ENCODE peak calls at places on chromosomes 11 and 22, in ten cellular contexts. E is tibial nerve; I is upper lobe of right lung; T is dorsolateral prefrontal cortex; G is IMR-90; K is CD8-positive, alpha-beta T cell; Z is fibroblast of lung; C is HCT116; R is upper lobe of left lung; X is heart right ventricle. P is an unnamed sample.

GRCh38 chr11:72685560-72686480 is 11.6 kb upstream of the PDE2A start:
- DNase-seq in G (peak), C (no peak), T (no peak), I (no peak), E (peak), X (peak), Z (no peak), R (no peak), K (no peak), P (no peak)

GRCh38 chr11:3879967-3880542 is 24.6 kb downstream of the STIM1 start:
- DNase-seq in C (no peak), T (no peak), E (no peak), K (no peak), I (no peak), G (no peak), R (no peak), X (no peak), Z (no peak), P (no peak)

GRCh38 chr11:76087749-76088148 is 118.6 kb downstream of the WNT11 start:
- DNase-seq in Z (no peak), T (no peak), C (no peak), R (no peak), K (no peak), G (no peak), E (no peak), X (no peak), I (no peak), P (no peak)

GRCh38 chr11:57410287-57410686 is 16.6 kb downstream of the SLC43A3 start:
- DNase-seq in X (no peak), Z (peak), G (peak), I (no peak), R (no peak), C (no peak), E (no peak), K (no peak), T (no peak), P (no peak)

GRCh38 chr22:20080776-20081654 is 974 bp downstream of the DGCR8 start:
- DNase-seq in X (no peak), I (no peak), G (peak), T (peak), Z (peak), E (no peak), R (peak), K (no peak), C (no peak), P (no peak)

GRCh38 chr11:8906629-8907028 is 4.4 kb upstream of the AKIP1 start:
- DNase-seq in K (no peak), X (no peak), G (peak), Z (peak), C (peak), R (no peak), T (no peak), E (no peak), I (no peak), P (no peak)

GRCh38 chr11:65649656-65650546 is 12.0 kb downstream of the SIPA1 start:
- DNase-seq in G (no peak), X (no peak), R (no peak), I (no peak), Z (no peak), T (no peak), E (no peak), K (no peak), C (no peak), P (no peak)

GRCh38 chr11:35621620-35622019 is 3.4 kb downstream of the FJX1 start:
- DNase-seq in Z (no peak), G (no peak), I (no peak), K (no peak), C (no peak), X (no peak), E (no peak), T (no peak), R (no peak), P (no peak)

GRCh38 chr11:86172894-86173293 is 71.7 kb upstream of the EED start:
- DNase-seq in E (no peak), G (peak), X (no peak), Z (peak), K (no peak), R (no peak), C (no peak), I (no peak), T (no peak), P (no peak)

GRCh38 chr11:112382561-112382960 is 121.9 kb upstream of the PLET1 start:
- DNase-seq in G (no peak), Z (no peak), T (no peak), X (no peak), C (no peak), E (no peak), R (no peak), I (no peak), K (no peak), P (no peak)

GRCh38 chr11:3224730-3225098 is 6.1 kb upstream of the MRGPRG start:
- DNase-seq in Z (no peak), R (no peak), K (no peak), G (no peak), T (peak), C (no peak), E (no peak), I (no peak), X (no peak), P (no peak)

GRCh38 chr11:74085542-74085892 is 76.6 kb upstream of the UCP3 start:
- DNase-seq in K (no peak), G (peak), C (no peak), X (no peak), R (peak), E (peak), I (no peak), Z (peak), T (no peak), P (no peak)

GRCh38 chr11:115496892-115497291 is 7.3 kb downstream of the CADM1 start:
- DNase-seq in K (no peak), T (no peak), R (no peak), C (no peak), X (no peak), Z (peak), G (no peak), E (no peak), I (no peak), P (no peak)

GRCh38 chr11:128227466-128227865 is 359.9 kb downstream of the ETS1 start:
- DNase-seq in C (no peak), X (no peak), G (no peak), K (no peak), I (no peak), R (no peak), E (no peak), Z (no peak), T (no peak), P (no peak)

DNA sequence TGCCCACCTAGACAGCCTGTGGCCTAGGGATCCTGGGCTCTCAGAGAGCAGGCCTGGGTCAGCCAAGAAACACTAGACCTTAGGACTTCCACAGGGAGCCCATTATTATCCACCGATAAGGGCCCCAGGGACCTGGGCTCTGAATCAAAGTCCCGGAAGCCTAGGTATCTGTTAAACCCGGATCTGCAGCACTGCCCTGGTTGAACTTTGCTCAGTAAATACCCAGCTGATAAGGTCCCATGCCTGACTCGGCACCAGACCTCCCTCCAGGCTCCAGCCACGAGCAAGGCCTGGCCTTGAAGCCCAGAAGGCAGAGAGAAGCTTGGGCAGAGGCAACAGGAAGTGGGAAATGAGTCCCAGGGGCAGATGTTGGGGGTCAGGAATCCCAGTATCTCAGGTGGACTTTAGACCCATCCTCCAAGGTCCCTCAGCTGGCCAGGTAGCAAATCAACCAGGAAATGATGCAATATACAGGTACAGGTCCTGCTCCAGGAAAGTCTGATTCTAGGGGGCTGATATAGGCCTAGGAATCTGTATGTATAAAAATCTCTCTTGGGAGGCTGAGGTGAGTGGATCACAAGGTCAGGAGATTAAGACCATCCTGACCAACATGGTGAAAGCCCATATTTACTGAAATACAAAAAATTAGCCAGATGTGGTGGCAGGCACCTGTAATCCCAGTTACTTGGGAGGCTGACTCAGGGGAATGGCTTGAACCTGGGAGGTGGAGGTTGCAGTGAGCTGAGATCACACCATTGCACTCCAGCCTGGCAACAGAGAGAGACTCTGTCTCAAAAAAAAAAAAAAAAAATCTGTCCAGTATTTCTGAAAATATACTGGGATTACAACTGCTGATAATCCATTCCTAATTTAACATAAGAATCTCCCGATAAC is 18.7 kb downstream of the POU2AF1 start:
- DNase-seq in G (no peak), Z (no peak), R (no peak), X (no peak), T (no peak), C (no peak), I (no peak), E (no peak), K (no peak), P (no peak)
- H3K27ac ChIP-seq in G (no peak), Z (no peak), R (no peak), X (no peak), T (no peak), C (no peak), I (no peak), E (no peak), K (no peak), P (no peak)

DNA sequence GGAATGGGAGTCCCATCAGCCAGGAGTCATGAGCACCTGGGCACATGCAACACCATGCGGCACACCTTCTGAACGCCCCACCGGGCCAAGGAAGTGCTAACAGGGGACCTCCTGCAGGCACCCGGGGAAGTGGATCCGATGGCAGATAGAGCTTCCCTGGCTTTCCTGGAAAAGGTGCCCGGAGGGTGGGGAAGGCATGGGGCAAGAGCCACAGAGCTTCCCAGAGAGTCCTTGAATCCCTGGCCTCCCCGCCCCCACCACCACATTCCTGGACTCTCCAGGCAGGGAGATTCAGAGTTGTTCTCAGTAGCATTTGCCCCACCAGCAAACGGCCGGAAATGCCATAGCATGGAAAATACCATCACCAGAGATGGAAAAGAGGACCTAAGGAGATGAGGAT is 8.3 kb downstream of the TRIM29 start:
- DNase-seq in G (no peak), T (peak), Z (no peak), X (no peak), R (no peak), E (no peak), C (no peak), K (no peak), I (peak), P (no peak)
- H3K27ac ChIP-seq in G (no peak), T (no peak), Z (no peak), X (no peak), R (no peak), E (peak), C (no peak), K (no peak), I (no peak), P (no peak)

DNA sequence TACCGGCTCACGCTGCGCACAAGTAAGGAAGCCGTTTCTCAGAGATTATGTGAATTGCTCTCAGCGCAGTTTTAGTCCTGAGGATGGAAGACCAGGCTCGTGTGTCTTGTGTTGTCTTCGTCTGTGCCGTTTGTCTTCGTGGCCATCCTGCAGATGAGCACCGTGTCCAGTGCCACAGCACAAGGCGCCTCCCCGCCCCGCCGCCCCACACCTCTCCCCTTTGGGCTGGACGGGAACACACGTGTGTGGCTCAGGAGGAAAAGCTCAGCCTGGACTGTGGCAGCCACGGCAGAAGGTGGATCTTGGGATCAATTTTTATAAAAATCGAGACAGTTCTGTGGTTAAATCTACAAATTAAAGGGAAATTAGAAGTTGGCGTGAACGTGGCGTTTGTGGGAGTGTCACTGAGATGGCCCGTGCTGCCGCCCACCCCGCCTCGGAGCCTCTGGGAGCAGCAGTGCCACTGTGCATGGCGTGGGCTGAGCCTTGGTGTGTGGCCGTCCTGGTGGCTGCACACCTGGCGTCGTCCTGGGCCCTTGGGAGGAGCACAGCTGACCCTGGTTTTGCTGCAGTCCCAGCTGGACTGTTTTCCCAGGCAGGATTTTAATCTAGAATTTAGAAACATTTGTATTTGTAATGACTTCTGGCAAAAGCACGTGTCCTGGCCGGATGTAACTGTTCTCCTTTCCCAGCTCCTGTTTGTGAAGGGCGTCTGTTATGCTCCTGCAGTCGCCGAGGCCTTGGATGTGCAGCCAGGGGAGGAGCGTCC is 25.8 kb downstream of the MUC6 start:
- DNase-seq in E (no peak), I (no peak), C (no peak), T (no peak), G (no peak), Z (no peak), K (no peak), X (no peak), R (no peak), P (no peak)
- H3K27ac ChIP-seq in E (no peak), I (no peak), C (no peak), T (no peak), G (no peak), Z (no peak), K (no peak), X (no peak), R (no peak), P (no peak)

GRCh38 chr11:123145661-123146060 is 49.4 kb downstream of the CLMP start:
- DNase-seq in E (no peak), T (no peak), X (no peak), I (no peak), Z (no peak), K (no peak), R (no peak), G (no peak), C (no peak), P (no peak)
- H3K27ac ChIP-seq in E (peak), T (no peak), X (no peak), I (no peak), Z (peak), K (no peak), R (peak), G (peak), C (peak), P (no peak)

DNA sequence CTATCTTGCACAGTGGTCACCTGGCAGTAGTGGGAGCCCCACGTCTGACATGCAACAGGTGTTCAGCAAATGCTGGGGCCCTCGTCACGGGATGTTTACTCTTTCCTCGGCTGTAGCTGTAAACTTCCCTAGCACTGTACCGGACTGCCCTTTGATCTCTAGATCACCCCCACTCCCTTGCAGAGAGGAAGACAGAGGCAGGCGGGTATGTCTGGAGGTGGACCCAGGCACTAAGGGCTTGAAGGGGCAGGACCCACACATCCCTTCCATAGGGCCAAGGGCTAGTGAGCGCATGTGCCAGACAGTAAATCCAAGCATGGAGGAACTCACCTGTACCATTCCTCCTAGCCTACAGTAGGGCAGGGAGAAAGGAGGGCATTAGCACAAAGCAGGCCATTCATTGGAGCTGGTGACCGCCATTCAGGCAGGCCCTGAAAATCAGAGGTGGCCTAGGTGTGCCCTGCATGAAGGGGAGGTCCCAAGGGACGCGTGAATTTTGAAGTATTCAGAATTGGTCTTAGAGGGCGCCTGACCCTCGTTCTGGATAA is 1.9 kb upstream of the SMTN start:
- DNase-seq in C (no peak), R (no peak), Z (no peak), X (no peak), T (no peak), I (no peak), G (no peak), E (no peak), K (no peak), P (no peak)
- H3K27ac ChIP-seq in C (no peak), R (no peak), Z (no peak), X (no peak), T (no peak), I (no peak), G (no peak), E (peak), K (no peak), P (no peak)

GRCh38 chr22:16965083-16965482 is 42.9 kb downstream of the GAB4 start:
- DNase-seq in R (no peak), C (no peak), I (no peak), T (no peak), G (no peak), Z (no peak), X (no peak), K (no peak), E (no peak), P (no peak)

GRCh38 chr22:16961477-16962186 is 46.4 kb downstream of the GAB4 start:
- DNase-seq in G (no peak), T (no peak), Z (no peak), K (no peak), E (no peak), R (no peak), C (no peak), X (no peak), I (no peak), P (no peak)

GRCh38 chr22:16962501-16962900 is 45.5 kb downstream of the GAB4 start:
- DNase-seq in X (no peak), T (no peak), K (no peak), G (no peak), C (no peak), R (no peak), E (no peak), Z (no peak), I (no peak), P (no peak)

GRCh38 chr22:16964366-16964765 is 43.7 kb downstream of the GAB4 start:
- DNase-seq in X (no peak), K (no peak), G (no peak), C (no peak), E (no peak), I (no peak), R (no peak), Z (no peak), T (no peak), P (no peak)

DNA sequence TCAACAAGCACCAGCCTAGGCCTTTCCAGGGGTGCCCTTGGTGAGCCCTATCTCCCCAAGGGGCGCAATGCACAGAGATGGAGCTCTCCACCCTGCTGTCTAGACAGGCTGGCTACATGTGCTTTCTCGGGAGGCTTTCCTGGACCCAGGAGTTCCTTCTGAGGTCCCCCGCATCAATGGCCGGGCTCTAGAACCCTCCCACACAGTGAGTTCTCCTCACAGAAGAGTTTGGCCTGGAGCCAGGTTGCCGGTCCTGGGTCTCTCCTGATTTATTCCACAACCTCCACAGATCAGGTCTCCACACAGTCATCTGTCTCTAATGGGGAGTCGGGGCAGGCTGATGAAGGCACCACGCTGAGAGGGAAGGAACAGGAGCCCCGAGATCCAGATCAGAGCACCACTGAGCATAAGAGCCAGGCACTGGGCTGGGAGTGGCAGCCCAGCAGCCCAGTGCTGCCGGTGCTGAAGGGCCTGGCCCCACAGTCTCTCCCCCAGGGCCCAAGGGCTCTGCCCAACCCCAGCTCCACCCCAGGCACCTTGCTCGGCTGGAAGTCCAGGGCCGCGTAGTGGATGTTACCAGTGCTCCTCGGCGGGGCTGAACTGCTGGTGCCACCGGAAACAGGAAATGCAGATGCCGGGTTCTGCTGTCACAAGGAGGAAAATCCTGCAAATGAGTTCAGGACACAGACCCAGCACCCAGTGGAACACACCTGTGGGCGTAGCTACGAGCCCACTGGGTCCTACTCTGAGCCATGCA is 44.7 kb downstream of the GAB4 start:
- DNase-seq in G (no peak), T (no peak), X (no peak), I (no peak), R (no peak), C (no peak), E (no peak), K (no peak), Z (no peak), P (no peak)
- H3K27ac ChIP-seq in G (no peak), T (no peak), X (no peak), I (no peak), R (no peak), C (no peak), E (no peak), K (no peak), Z (no peak), P (no peak)

DNA sequence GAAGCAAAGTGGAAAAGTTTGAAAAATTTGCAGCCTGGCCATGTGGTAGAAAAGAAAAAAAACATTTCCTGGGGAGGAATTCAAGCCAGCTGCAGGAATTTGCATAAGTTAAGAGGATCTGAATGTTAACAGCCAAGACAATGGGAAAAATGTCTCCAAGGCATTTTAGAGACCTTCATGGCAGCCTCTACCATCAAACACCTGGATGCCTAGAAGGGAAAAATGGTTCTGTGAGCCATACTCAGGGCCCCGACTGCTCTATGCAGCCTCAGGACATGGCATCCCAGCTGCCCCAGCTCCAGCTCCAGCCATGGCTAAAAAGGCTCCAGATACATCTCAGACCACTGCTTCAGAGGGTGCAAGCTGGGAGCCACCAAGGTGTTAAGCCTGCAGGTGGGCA is 149.1 kb upstream of the SOX6 start:
- DNase-seq in T (no peak), E (no peak), K (no peak), X (no peak), I (no peak), C (no peak), Z (no peak), G (no peak), R (no peak), P (no peak)
- H3K27ac ChIP-seq in T (no peak), E (no peak), K (no peak), X (no peak), I (no peak), C (no peak), Z (no peak), G (no peak), R (no peak), P (no peak)

GRCh38 chr22:23565942-23566715 is 14.0 kb downstream of the IGLL1 start:
- DNase-seq in I (no peak), G (no peak), C (no peak), E (no peak), K (no peak), Z (no peak), X (no peak), T (peak), R (no peak), P (no peak)
- H3K27ac ChIP-seq in I (no peak), G (no peak), C (no peak), E (no peak), K (no peak), Z (no peak), X (no peak), T (no peak), R (no peak), P (no peak)

GRCh38 chr11:120516461-120517389 is 5.2 kb downstream of the GRIK4 start:
- DNase-seq in X (no peak), C (no peak), E (no peak), T (no peak), K (no peak), Z (no peak), G (no peak), I (peak), R (no peak), P (no peak)
- H3K27ac ChIP-seq in X (no peak), C (no peak), E (no peak), T (no peak), K (no peak), Z (peak), G (peak), I (peak), R (peak), P (no peak)

P was measured in caudate nucleus.